ENCODE peak calls at places on chromosome 19, in seven cellular contexts. A, P, V, L, Y, I and K are unnamed samples.

GRCh38 chr19:2274937-2275535 is 6.9 kb downstream of the PEAK3 start:
- DNase-seq in A (no peak), P (peak), V (peak), L (peak), Y (peak), I (peak), K (peak)

GRCh38 chr19:12156254-12157058 is at the start of gene ZNF625:
- DNase-seq in A (peak), P (peak), V (peak), L (peak), Y (peak), I (no peak), K (peak)

GRCh38 chr19:31553112-31553843 is 204.0 kb upstream of the TSHZ3 start:
- DNase-seq in A (no peak), P (no peak), V (no peak), L (no peak), Y (no peak), I (peak), K (no peak)

GRCh38 chr19:45293682-45294081 is 29.0 kb downstream of the CKM start:
- DNase-seq in A (no peak), P (no peak), V (no peak), L (no peak), Y (no peak), I (no peak), K (no peak)

GRCh38 chr19:42601811-42602443 is 7.2 kb upstream of the CEACAM8 start:
- DNase-seq in A (no peak), P (no peak), V (peak), L (no peak), Y (peak), I (peak), K (no peak)

GRCh38 chr19:33204136-33204973 is 10.2 kb downstream of the LRP3 start:
- DNase-seq in A (no peak), P (no peak), V (no peak), L (no peak), Y (no peak), I (no peak), K (no peak)

GRCh38 chr19:31676271-31677004 is 327.2 kb upstream of the TSHZ3 start:
- DNase-seq in A (no peak), P (no peak), V (no peak), L (no peak), Y (peak), I (peak), K (no peak)

GRCh38 chr19:29449371-29449770 is 76.4 kb upstream of the VSTM2B start:
- DNase-seq in A (no peak), P (peak), V (no peak), L (no peak), Y (no peak), I (no peak), K (no peak)

GRCh38 chr19:13613447-13613846 is 107.2 kb upstream of the CACNA1A start:
- DNase-seq in A (no peak), P (no peak), V (no peak), L (no peak), Y (no peak), I (no peak), K (no peak)

GRCh38 chr19:16373539-16373938 is 48.9 kb downstream of the KLF2 start:
- DNase-seq in A (no peak), P (no peak), V (peak), L (peak), Y (peak), I (no peak), K (no peak)

GRCh38 chr19:35774274-35775045 is 904 bp upstream of the ARHGAP33 start:
- DNase-seq in A (no peak), P (no peak), V (no peak), L (no peak), Y (no peak), I (peak), K (no peak)

GRCh38 chr19:9989504-9989903 is 20.8 kb downstream of the COL5A3 start:
- DNase-seq in A (no peak), P (no peak), V (no peak), L (no peak), Y (no peak), I (no peak), K (no peak)

GRCh38 chr19:11987405-11988231 is 22.8 kb downstream of the ZNF763 start:
- DNase-seq in A (peak), P (peak), V (peak), L (peak), Y (peak), I (no peak), K (peak)

GRCh38 chr19:38524994-38525634 is 91.6 kb downstream of the RYR1 start:
- DNase-seq in A (no peak), P (no peak), V (no peak), L (no peak), Y (no peak), I (no peak), K (no peak)

GRCh38 chr19:51341066-51341465 is 873 bp downstream of the VSIG10L start:
- DNase-seq in A (no peak), P (no peak), V (no peak), L (no peak), Y (no peak), I (no peak), K (peak)

GRCh38 chr19:14375055-14375581 is 6.1 kb upstream of the ADGRE5 start:
- DNase-seq in A (peak), P (no peak), V (no peak), L (peak), Y (no peak), I (no peak), K (peak)

GRCh38 chr19:51398096-51398704 is 7.8 kb upstream of the C19orf84 start:
- DNase-seq in A (no peak), P (no peak), V (peak), L (no peak), Y (peak), I (peak), K (no peak)

GRCh38 chr19:16472992-16473391 is 1.2 kb upstream of the EPS15L1 start:
- DNase-seq in A (no peak), P (no peak), V (no peak), L (no peak), Y (no peak), I (no peak), K (no peak)

GRCh38 chr19:4172861-4173473 is 9.4 kb downstream of the SIRT6 start:
- DNase-seq in A (peak), P (no peak), V (peak), L (peak), Y (peak), I (no peak), K (peak)

GRCh38 chr19:2962018-2962670 is 15.2 kb upstream of the TLE6 start:
- DNase-seq in A (no peak), P (peak), V (peak), L (no peak), Y (peak), I (peak), K (peak)

GRCh38 chr19:20078696-20079095 is 896 bp downstream of the ZNF90 start:
- DNase-seq in A (no peak), P (no peak), V (peak), L (peak), Y (peak), I (no peak), K (no peak)

GRCh38 chr19:31511098-31511497 is 161.9 kb upstream of the TSHZ3 start:
- DNase-seq in A (no peak), P (no peak), V (no peak), L (no peak), Y (no peak), I (no peak), K (no peak)

GRCh38 chr19:38437917-38438316 is 4.4 kb downstream of the RYR1 start:
- DNase-seq in A (no peak), P (no peak), V (no peak), L (no peak), Y (no peak), I (no peak), K (no peak)

GRCh38 chr19:3481241-3482090 is 1.1 kb upstream of the SMIM24 start:
- DNase-seq in A (no peak), P (no peak), V (no peak), L (no peak), Y (no peak), I (no peak), K (no peak)

GRCh38 chr19:23075031-23075733 is 41.6 kb upstream of the ZNF730 start:
- DNase-seq in A (no peak), P (peak), V (peak), L (peak), Y (peak), I (no peak), K (no peak)

GRCh38 chr19:15015946-15016542 is 33.2 kb upstream of the CASP14 start:
- DNase-seq in A (no peak), P (no peak), V (peak), L (no peak), Y (peak), I (no peak), K (no peak)

GRCh38 chr19:29587518-29587986 is 18.5 kb upstream of the POP4 start:
- DNase-seq in A (no peak), P (no peak), V (peak), L (no peak), Y (no peak), I (no peak), K (no peak)

GRCh38 chr19:30226464-30227070 is 145.6 kb upstream of the ZNF536 start:
- DNase-seq in A (no peak), P (no peak), V (no peak), L (no peak), Y (no peak), I (no peak), K (no peak)

GRCh38 chr19:58543826-58544590 is at the start of gene TRIM28:
- DNase-seq in A (peak), P (peak), V (peak), L (peak), Y (peak), I (peak), K (peak)

GRCh38 chr19:4057913-4058695 is 8.6 kb downstream of the ZBTB7A start:
- DNase-seq in A (no peak), P (peak), V (peak), L (peak), Y (peak), I (peak), K (no peak)

GRCh38 chr19:28596561-28597071 is 616.3 kb downstream of the UQCRFS1 start:
- DNase-seq in A (no peak), P (no peak), V (no peak), L (no peak), Y (no peak), I (no peak), K (no peak)

GRCh38 chr19:28486934-28487333 is 726.0 kb downstream of the UQCRFS1 start:
- DNase-seq in A (no peak), P (no peak), V (no peak), L (no peak), Y (no peak), I (no peak), K (peak)

GRCh38 chr19:30696514-30696913 is 324.3 kb downstream of the ZNF536 start:
- DNase-seq in A (no peak), P (no peak), V (no peak), L (no peak), Y (peak), I (peak), K (no peak)

GRCh38 chr19:32489971-32490370 is 84.4 kb downstream of the DPY19L3 start:
- DNase-seq in A (no peak), P (no peak), V (peak), L (no peak), Y (no peak), I (no peak), K (no peak)

GRCh38 chr19:410243-410781 is 1.4 kb upstream of the C2CD4C start:
- DNase-seq in A (no peak), P (no peak), V (no peak), L (no peak), Y (no peak), I (no peak), K (no peak)

GRCh38 chr19:12676384-12676792 is 5.3 kb downstream of the DHPS start:
- DNase-seq in A (peak), P (peak), V (peak), L (peak), Y (peak), I (peak), K (peak)

GRCh38 chr19:5445071-5445470 is 10.1 kb upstream of the ZNRF4 start:
- DNase-seq in A (no peak), P (no peak), V (no peak), L (no peak), Y (no peak), I (no peak), K (no peak)
- TF ChIP-seq CTCF in A (no peak), P (no peak), V (no peak), L (no peak), Y (no peak), I (no peak), K (no peak)

DNA sequence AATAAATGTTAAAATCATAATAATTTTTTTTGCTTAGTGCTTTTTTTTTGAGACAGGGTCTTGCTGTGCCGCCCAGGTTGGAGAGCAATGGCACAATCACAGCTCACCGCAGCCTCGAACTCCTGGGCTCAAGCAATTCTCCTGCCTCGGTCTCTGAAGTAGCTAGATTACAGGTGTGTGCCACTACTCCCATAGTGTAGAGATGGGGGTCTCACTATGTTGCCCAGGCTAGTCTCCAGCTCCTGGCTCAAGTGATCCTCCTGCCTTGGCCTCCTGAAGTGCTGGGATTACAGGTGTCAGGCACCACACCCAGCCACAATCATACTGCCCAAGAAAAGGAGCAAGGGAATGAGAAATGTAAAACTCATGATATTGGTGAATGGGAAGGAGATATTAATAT is 5.1 kb downstream of the FBL start:
- DNase-seq in A (no peak), P (no peak), V (no peak), L (no peak), Y (no peak), I (no peak), K (no peak)
- TF ChIP-seq CTCF in A (no peak), P (no peak), V (no peak), L (no peak), Y (no peak), I (no peak), K (no peak)

DNA sequence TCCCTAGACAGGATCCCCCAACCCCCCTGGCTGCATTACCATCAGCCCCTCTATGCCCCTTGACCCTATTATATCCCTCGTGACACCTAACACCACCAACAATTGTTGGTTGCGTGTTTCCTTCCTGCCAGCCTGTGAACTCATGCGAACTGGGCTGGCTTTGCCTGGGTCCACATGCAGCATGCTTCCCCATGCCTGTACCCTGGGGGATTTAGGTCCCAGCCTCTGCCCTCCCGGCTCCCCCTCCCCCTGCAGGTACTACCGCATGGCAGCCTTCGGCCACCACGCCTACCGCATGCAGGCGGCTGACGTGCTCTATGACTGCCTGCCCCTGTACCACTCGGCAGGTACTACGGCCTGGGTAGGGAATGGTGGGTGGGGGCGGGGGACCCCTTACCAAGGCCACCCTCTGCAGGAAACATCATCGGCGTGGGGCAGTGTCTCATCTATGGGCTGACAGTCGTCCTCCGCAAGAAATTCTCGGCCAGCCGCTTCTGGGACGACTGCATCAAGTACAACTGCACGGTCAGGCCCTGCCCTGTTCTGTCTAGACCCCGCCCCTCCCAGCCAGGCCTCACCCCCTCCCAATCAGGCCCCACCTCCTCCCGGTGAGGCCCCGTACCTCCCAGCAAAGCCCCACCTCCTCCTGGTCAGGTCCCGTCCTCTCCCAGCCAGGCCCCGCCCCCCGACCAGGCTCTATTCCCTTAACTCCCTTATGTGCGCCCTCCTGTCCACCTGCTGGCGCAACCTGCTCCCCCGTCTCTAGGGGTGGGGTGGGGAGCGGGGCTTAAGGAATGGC is 18.5 kb downstream of the SLC27A1 start:
- DNase-seq in A (peak), P (no peak), V (no peak), L (peak), Y (no peak), I (peak), K (peak)
- TF ChIP-seq CTCF in A (no peak), P (no peak), V (no peak), L (peak), Y (no peak), I (no peak), K (no peak)

GRCh38 chr19:40090256-40091204 is at the start of gene ZNF780A:
- DNase-seq in A (peak), P (peak), V (peak), L (peak), Y (peak), I (peak), K (peak)
- TF ChIP-seq CTCF in A (no peak), P (no peak), V (no peak), L (no peak), Y (no peak), I (no peak), K (no peak)

GRCh38 chr19:52570005-52570861 is at the start of gene ZNF701:
- DNase-seq in A (peak), P (peak), V (peak), L (peak), Y (peak), I (peak), K (peak)
- TF ChIP-seq CTCF in A (peak), P (no peak), V (peak), L (peak), Y (peak), I (no peak), K (peak)

GRCh38 chr19:8030906-8031305 is 21.7 kb upstream of the CCL25 start:
- DNase-seq in A (no peak), P (no peak), V (no peak), L (no peak), Y (no peak), I (no peak), K (no peak)

GRCh38 chr19:8025321-8025720 is 19.9 kb upstream of the ELAVL1 start:
- DNase-seq in A (no peak), P (no peak), V (no peak), L (no peak), Y (no peak), I (no peak), K (no peak)

GRCh38 chr19:8023371-8023770 is 17.9 kb upstream of the ELAVL1 start:
- DNase-seq in A (no peak), P (no peak), V (peak), L (no peak), Y (no peak), I (no peak), K (no peak)

GRCh38 chr19:8034178-8034525 is 18.4 kb upstream of the CCL25 start:
- DNase-seq in A (no peak), P (no peak), V (no peak), L (no peak), Y (no peak), I (no peak), K (no peak)

GRCh38 chr19:8028951-8029491 is 23.5 kb upstream of the CCL25 start:
- DNase-seq in A (no peak), P (no peak), V (peak), L (no peak), Y (peak), I (no peak), K (no peak)
- TF ChIP-seq CTCF in A (no peak), P (no peak), V (no peak), L (no peak), Y (no peak), I (no peak), K (no peak)

DNA sequence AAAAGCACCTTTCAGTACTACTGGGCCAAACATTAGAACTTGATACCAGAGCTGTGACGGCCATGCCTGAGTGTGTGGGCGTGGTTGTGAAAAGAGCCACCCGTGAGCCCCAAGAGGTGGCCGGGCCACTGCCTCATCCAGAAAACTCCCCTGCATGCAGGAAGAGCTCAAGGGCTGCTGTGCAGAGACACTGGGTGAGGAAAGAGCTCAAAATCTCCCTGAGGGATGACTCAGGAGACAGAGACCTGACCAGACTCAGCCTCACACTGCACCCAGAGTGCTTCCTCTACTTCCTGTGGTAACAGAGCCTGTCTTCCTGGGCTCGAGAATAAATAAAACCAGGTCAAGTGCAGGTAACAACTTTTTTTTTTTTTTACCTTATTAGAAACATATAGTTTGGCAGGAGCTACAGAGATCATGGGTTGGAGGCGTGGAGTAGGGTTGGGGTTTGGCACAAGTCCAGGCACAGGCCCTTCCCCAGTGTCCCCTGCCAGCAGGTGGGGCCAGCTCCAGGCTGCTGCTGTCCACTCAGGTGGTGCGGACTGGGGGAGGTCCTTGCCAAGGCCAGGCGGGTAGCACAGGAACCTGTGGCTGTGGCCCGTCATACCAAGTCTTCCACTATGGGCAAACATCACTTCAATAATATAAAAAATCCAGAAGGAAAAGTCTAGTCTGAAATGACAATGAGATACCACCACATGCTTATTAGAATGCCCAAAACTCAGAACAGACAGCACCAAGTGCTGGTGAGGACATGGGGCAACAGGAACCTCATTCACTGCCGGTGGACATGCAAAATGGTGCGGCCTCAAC is 25.5 kb downstream of the ELL start:
- DNase-seq in A (peak), P (no peak), V (peak), L (no peak), Y (peak), I (peak), K (no peak)
- TF ChIP-seq CTCF in A (no peak), P (no peak), V (no peak), L (no peak), Y (no peak), I (no peak), K (no peak)

DNA sequence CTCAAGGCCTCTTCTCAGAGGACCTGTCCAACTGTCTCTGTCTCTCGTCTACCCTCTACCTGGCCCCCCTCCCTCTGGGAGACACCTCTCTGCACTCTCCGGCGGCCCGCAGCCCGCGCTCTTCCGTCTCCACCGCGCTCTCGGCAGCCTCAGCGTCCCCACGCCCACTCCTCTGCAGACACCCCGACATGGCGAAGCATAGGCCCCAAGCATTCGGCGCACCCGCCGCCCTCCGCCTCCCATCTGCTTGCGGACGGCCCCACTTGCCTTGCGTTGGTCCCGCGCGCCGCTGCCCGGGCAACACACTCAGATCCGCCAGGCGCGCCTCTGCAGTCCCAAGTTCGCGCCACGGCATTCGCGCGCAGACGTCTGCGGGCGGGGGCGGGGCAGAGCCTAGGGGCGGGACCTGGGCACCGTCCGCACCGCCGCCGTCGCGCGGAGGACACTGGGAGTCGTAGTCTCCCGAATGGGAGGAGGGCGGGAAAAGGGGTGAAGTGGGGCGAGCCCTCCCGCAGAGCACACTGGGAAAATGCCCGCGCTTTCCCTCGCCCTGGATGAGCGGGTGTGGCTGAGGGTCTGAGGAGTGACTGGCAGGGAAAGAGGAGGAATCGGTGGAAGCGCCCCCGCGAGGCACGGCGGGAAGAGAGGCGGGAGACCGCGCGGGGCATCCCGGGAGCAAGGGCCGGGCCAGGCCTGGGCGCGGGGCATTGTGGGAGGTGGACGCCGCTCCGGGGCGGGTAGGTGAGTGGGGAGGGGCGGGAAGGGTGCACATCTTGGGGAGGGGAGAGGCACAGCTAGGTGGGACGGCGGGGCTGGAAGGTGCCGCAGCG is at the start of the genes LIG1 and ZSWIM9:
- DNase-seq in A (peak), P (peak), V (peak), L (peak), Y (peak), I (peak), K (peak)
- TF ChIP-seq CTCF in A (no peak), P (no peak), V (peak), L (no peak), Y (no peak), I (no peak), K (no peak)